ENCODE peak calls at places on chromosome 5, in four cellular contexts. One of them, this sample, is unnamed.

GRCh38 chr5:133106343-133106742 is 54.5 kb downstream of the HSPA4 start:
- DNase-seq in suprapubic skin: no peak
- DNase-seq in GM23338: no peak
- DNase-seq in endodermal cell: no peak
- DNase-seq in this sample: no peak

GRCh38 chr5:61274561-61274960 is 57.5 kb upstream of the ZSWIM6 start:
- DNase-seq in suprapubic skin: no peak
- DNase-seq in GM23338: no peak
- DNase-seq in endodermal cell: no peak
- DNase-seq in this sample: no peak

GRCh38 chr5:78518365-78519197 is 130.0 kb downstream of the LHFPL2 start:
- DNase-seq in GM23338: peak; percentile 44
- DNase-seq in endodermal cell: peak; percentile 75
- DNase-seq in suprapubic skin: no peak
- DNase-seq in this sample: peak; percentile 58

GRCh38 chr5:96067902-96068614 is 106.4 kb upstream of the ELL2 start:
- DNase-seq in GM23338: no peak
- DNase-seq in suprapubic skin: no peak
- DNase-seq in endodermal cell: peak; percentile 49
- DNase-seq in this sample: no peak

GRCh38 chr5:109411627-109412026 is 1.9 kb upstream of the PJA2 start:
- DNase-seq in suprapubic skin: no peak
- DNase-seq in GM23338: no peak
- DNase-seq in endodermal cell: no peak
- DNase-seq in this sample: no peak

GRCh38 chr5:132012385-132013005 is 1.0 kb upstream of the ACSL6 start:
- DNase-seq in endodermal cell: peak; percentile 96
- DNase-seq in GM23338: peak; percentile 88
- DNase-seq in suprapubic skin: peak; percentile 62
- DNase-seq in this sample: peak; percentile 89

GRCh38 chr5:173321886-173322285 is 6.3 kb downstream of the STC2 start:
- DNase-seq in GM23338: no peak
- DNase-seq in suprapubic skin: no peak
- DNase-seq in endodermal cell: no peak
- DNase-seq in this sample: no peak

GRCh38 chr5:150487199-150488061 is 20.5 kb upstream of the NDST1 start:
- DNase-seq in endodermal cell: no peak
- DNase-seq in suprapubic skin: no peak
- DNase-seq in GM23338: no peak
- DNase-seq in this sample: no peak

GRCh38 chr5:124702442-124703024 is 43.9 kb downstream of the ZNF608 start:
- DNase-seq in suprapubic skin: no peak
- DNase-seq in endodermal cell: no peak
- DNase-seq in GM23338: no peak
- DNase-seq in this sample: no peak

GRCh38 chr5:82107277-82107676 is 135.5 kb downstream of the ATG10 start:
- DNase-seq in endodermal cell: no peak
- DNase-seq in GM23338: peak; percentile 23
- DNase-seq in suprapubic skin: no peak
- DNase-seq in this sample: no peak

GRCh38 chr5:111364992-111365391 is 140.8 kb downstream of the CAMK4 start:
- DNase-seq in endodermal cell: peak; percentile 51
- DNase-seq in GM23338: peak; percentile 61
- DNase-seq in suprapubic skin: no peak
- DNase-seq in this sample: no peak

GRCh38 chr5:88743231-88743879 is 139.6 kb downstream of the MEF2C start:
- DNase-seq in suprapubic skin: no peak
- DNase-seq in endodermal cell: no peak
- DNase-seq in GM23338: no peak
- DNase-seq in this sample: no peak

GRCh38 chr5:14364096-14364495 is 217.5 kb upstream of the OTULINL start:
- DNase-seq in endodermal cell: no peak
- DNase-seq in GM23338: no peak
- DNase-seq in suprapubic skin: no peak
- DNase-seq in this sample: no peak

GRCh38 chr5:168699002-168699401 is 119.8 kb upstream of the PANK3 start:
- DNase-seq in suprapubic skin: no peak
- DNase-seq in endodermal cell: no peak
- DNase-seq in GM23338: no peak
- DNase-seq in this sample: no peak

GRCh38 chr5:14453486-14453885 is 128.1 kb upstream of the OTULINL start:
- DNase-seq in GM23338: no peak
- DNase-seq in endodermal cell: no peak
- DNase-seq in suprapubic skin: no peak
- DNase-seq in this sample: no peak

GRCh38 chr5:83556190-83556589 is 84.6 kb downstream of the VCAN start:
- DNase-seq in endodermal cell: no peak
- DNase-seq in suprapubic skin: no peak
- DNase-seq in GM23338: no peak
- DNase-seq in this sample: no peak

GRCh38 chr5:115179068-115179958 is 9.6 kb upstream of the TRIM36 start:
- DNase-seq in suprapubic skin: no peak
- DNase-seq in endodermal cell: peak; percentile 80
- DNase-seq in GM23338: peak; percentile 69
- DNase-seq in this sample: peak; percentile 81

GRCh38 chr5:141223112-141223783 is at the start of gene PCDHB14:
- DNase-seq in GM23338: peak; percentile 91
- DNase-seq in endodermal cell: peak; percentile 72
- DNase-seq in suprapubic skin: no peak
- DNase-seq in this sample: peak; percentile 81

GRCh38 chr5:107430077-107430625 is 240.6 kb downstream of the EFNA5 start:
- DNase-seq in endodermal cell: no peak
- DNase-seq in GM23338: no peak
- DNase-seq in suprapubic skin: no peak
- DNase-seq in this sample: no peak

GRCh38 chr5:54093081-54093492 is 217.3 kb downstream of the ARL15 start:
- DNase-seq in endodermal cell: no peak
- DNase-seq in GM23338: no peak
- DNase-seq in suprapubic skin: no peak
- DNase-seq in this sample: no peak

GRCh38 chr5:158725223-158725825 is 374.4 kb downstream of the EBF1 start:
- DNase-seq in endodermal cell: no peak
- DNase-seq in suprapubic skin: no peak
- DNase-seq in GM23338: no peak
- DNase-seq in this sample: no peak

GRCh38 chr5:91170266-91170665 is 212.9 kb downstream of the ARRDC3 start:
- DNase-seq in endodermal cell: no peak
- DNase-seq in GM23338: no peak
- DNase-seq in suprapubic skin: no peak
- DNase-seq in this sample: no peak

GRCh38 chr5:24621809-24622208 is 23.0 kb downstream of the CDH10 start:
- DNase-seq in suprapubic skin: no peak
- DNase-seq in endodermal cell: no peak
- DNase-seq in GM23338: no peak
- DNase-seq in this sample: no peak

GRCh38 chr5:67215592-67216471 is 19.2 kb upstream of the CD180 start:
- DNase-seq in GM23338: no peak
- DNase-seq in endodermal cell: peak; percentile 61
- DNase-seq in suprapubic skin: peak; percentile 86
- DNase-seq in this sample: no peak

GRCh38 chr5:81772488-81772887 is 21.6 kb upstream of the SSBP2 start:
- DNase-seq in GM23338: no peak
- DNase-seq in suprapubic skin: no peak
- DNase-seq in endodermal cell: no peak
- DNase-seq in this sample: no peak

GRCh38 chr5:135484563-135485157 is 32.5 kb upstream of the TIFAB start:
- DNase-seq in suprapubic skin: no peak
- DNase-seq in GM23338: no peak
- DNase-seq in endodermal cell: peak; percentile 61
- DNase-seq in this sample: no peak

GRCh38 chr5:171850354-171850947 is 64.8 kb downstream of the SMIM23 start:
- DNase-seq in endodermal cell: peak; percentile 84
- DNase-seq in GM23338: peak; percentile 90
- DNase-seq in suprapubic skin: no peak
- DNase-seq in this sample: peak; percentile 86

GRCh38 chr5:110899566-110900412 is 161.0 kb downstream of the SLC25A46 start:
- DNase-seq in GM23338: peak; percentile 48
- DNase-seq in suprapubic skin: no peak
- DNase-seq in endodermal cell: no peak
- DNase-seq in this sample: peak; percentile 23

GRCh38 chr5:142404046-142404477 is 79.2 kb upstream of the SPRY4 start:
- DNase-seq in suprapubic skin: peak; percentile 71
- DNase-seq in GM23338: no peak
- DNase-seq in endodermal cell: no peak
- DNase-seq in this sample: peak; percentile 54

GRCh38 chr5:157900644-157901043 is 41.7 kb upstream of the CLINT1 start:
- DNase-seq in endodermal cell: no peak
- DNase-seq in GM23338: peak; percentile 25
- DNase-seq in suprapubic skin: no peak
- DNase-seq in this sample: peak; percentile 27

GRCh38 chr5:1745806-1746370 is 53.7 kb downstream of the MRPL36 start:
- DNase-seq in GM23338: no peak
- DNase-seq in endodermal cell: no peak
- DNase-seq in suprapubic skin: peak; percentile 61
- DNase-seq in this sample: peak; percentile 56

GRCh38 chr5:1743061-1743768 is 56.4 kb downstream of the MRPL36 start:
- DNase-seq in suprapubic skin: peak; percentile 50
- DNase-seq in GM23338: no peak
- DNase-seq in endodermal cell: peak; percentile 20
- DNase-seq in this sample: no peak

GRCh38 chr5:1743769-1744085 is 55.9 kb downstream of the MRPL36 start:
- DNase-seq in endodermal cell: no peak
- DNase-seq in GM23338: no peak
- DNase-seq in suprapubic skin: peak; percentile 65
- DNase-seq in this sample: no peak

GRCh38 chr5:1745190-1745805 is 54.3 kb downstream of the MRPL36 start:
- DNase-seq in suprapubic skin: peak; percentile 52
- DNase-seq in endodermal cell: peak; percentile 32
- DNase-seq in GM23338: no peak
- DNase-seq in this sample: peak; percentile 45

GRCh38 chr5:1744393-1745189 is 55.0 kb downstream of the MRPL36 start:
- DNase-seq in suprapubic skin: peak; percentile 67
- DNase-seq in endodermal cell: peak; percentile 30
- DNase-seq in GM23338: no peak
- DNase-seq in this sample: no peak
- H3K4me3 ChIP-seq in suprapubic skin: no peak overlapping the region
- H3K4me3 ChIP-seq in endodermal cell: no peak overlapping the region
- H3K4me3 ChIP-seq in GM23338: no peak overlapping the region
- H3K4me3 ChIP-seq in this sample: no peak overlapping the region

DNA sequence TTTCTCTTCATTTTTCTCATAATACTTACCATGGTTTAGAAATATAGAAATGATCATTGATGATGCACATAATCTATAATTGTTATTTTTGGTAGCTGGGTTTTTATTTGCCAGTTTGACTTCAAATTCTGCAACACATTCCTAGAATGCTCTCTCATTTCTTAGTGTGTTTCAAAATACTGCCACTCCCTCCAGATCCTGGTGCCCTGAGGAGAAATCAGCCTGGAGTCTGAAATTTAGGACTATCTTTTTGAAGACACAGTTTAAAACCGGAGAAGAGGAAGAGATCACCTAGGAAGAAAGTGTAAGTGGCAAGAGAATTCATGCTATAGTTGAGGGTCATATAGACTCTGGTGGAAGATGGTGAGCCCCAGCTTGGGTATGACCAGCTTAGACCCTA is 57.5 kb downstream of the TAF11L14 start:
- DNase-seq in suprapubic skin: no peak
- DNase-seq in endodermal cell: no peak
- DNase-seq in GM23338: no peak
- DNase-seq in this sample: no peak
- H3K27me3 ChIP-seq in suprapubic skin: no peaks in the 10 kb centered on the region
- H3K27me3 ChIP-seq in endodermal cell: no peaks in the 10 kb centered on the region
- H3K27me3 ChIP-seq in GM23338: no peaks in the 10 kb centered on the region
- H3K27me3 ChIP-seq in this sample: no peaks in the 10 kb centered on the region

DNA sequence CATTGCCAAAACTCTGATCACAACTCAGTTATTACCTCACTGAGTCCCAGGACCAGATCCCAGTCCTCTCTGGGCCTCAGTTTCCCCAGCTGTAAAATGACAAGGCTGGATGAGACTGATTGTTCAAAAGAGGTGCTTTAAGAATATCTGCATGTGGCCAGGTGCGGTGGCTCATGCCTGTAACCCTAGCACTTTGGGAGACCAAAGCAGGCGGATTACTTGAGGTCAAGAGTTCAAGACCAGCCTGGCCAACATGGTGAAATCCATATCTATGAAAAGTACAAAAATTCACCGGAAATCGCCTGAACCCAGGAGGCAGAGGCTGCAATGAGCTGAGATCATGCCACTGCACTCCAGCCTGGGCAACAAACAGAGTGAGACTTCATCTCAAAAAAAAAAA is 8.3 kb downstream of the ATOX1 start:
- DNase-seq in GM23338: no peak
- DNase-seq in suprapubic skin: no peak
- DNase-seq in endodermal cell: no peak
- DNase-seq in this sample: no peak
- H3K36me3 ChIP-seq in GM23338: no peaks in the 10 kb centered on the region
- H3K36me3 ChIP-seq in suprapubic skin: peaks cover 9% of the 10 kb centered on the region
- H3K36me3 ChIP-seq in endodermal cell: peaks cover 20% of the 10 kb centered on the region
- H3K36me3 ChIP-seq in this sample: peaks cover 2% of the 10 kb centered on the region

GRCh38 chr5:156328766-156329165 is 1.8 kb downstream of the SGCD start:
- DNase-seq in endodermal cell: no peak
- DNase-seq in suprapubic skin: no peak
- DNase-seq in GM23338: no peak
- DNase-seq in this sample: no peak

GRCh38 chr5:156327306-156327705 is 342 bp downstream of the SGCD start:
- DNase-seq in GM23338: no peak
- DNase-seq in suprapubic skin: no peak
- DNase-seq in endodermal cell: no peak
- DNase-seq in this sample: no peak

GRCh38 chr5:156326718-156327259 is at the start of gene SGCD:
- DNase-seq in suprapubic skin: peak; percentile 82
- DNase-seq in GM23338: peak; percentile 16
- DNase-seq in endodermal cell: peak; percentile 49
- DNase-seq in this sample: peak; percentile 7

GRCh38 chr5:156329197-156329611 is 2.2 kb downstream of the SGCD start:
- DNase-seq in GM23338: no peak
- DNase-seq in suprapubic skin: no peak
- DNase-seq in endodermal cell: no peak
- DNase-seq in this sample: no peak

GRCh38 chr5:156328176-156328575 is 1.2 kb downstream of the SGCD start:
- DNase-seq in suprapubic skin: no peak
- DNase-seq in GM23338: no peak
- DNase-seq in endodermal cell: no peak
- DNase-seq in this sample: no peak
- H3K4me3 ChIP-seq in suprapubic skin: peak overlapping the region; percentile 6
- H3K4me3 ChIP-seq in GM23338: no peak overlapping the region
- H3K4me3 ChIP-seq in endodermal cell: no peak overlapping the region
- H3K4me3 ChIP-seq in this sample: no peak overlapping the region

GRCh38 chr5:33649801-33650482 is 209.2 kb downstream of the TARS1 start:
- DNase-seq in suprapubic skin: no peak
- DNase-seq in GM23338: no peak
- DNase-seq in endodermal cell: no peak
- DNase-seq in this sample: no peak
- H3K27me3 ChIP-seq in suprapubic skin: no peaks in the 10 kb centered on the region
- H3K27me3 ChIP-seq in GM23338: no peaks in the 10 kb centered on the region
- H3K27me3 ChIP-seq in endodermal cell: no peaks in the 10 kb centered on the region
- H3K27me3 ChIP-seq in this sample: no peaks in the 10 kb centered on the region

This sample was measured in H7.